ENCODE peak calls at places on chromosomes 3 and 15, in nine cellular contexts. One of them, this sample, is unnamed.

GRCh38 chr3:60555704-60556340 is 695.4 kb downstream of the FHIT start:
- DNase-seq in choroid plexus epithelial cell: peak
- DNase-seq in AG09309: no peak
- DNase-seq in hepatocyte: no peak
- DNase-seq in GM23338: peak
- DNase-seq in fibroblast of mammary gland: peak
- DNase-seq in A549: no peak
- DNase-seq in mammary epithelial cell: peak
- DNase-seq in sigmoid colon: no peak
- DNase-seq in this sample: peak

GRCh38 chr3:39260957-39261356 is 18.9 kb downstream of the CX3CR1 start:
- DNase-seq in choroid plexus epithelial cell: peak
- DNase-seq in AG09309: peak
- DNase-seq in hepatocyte: peak
- DNase-seq in GM23338: peak
- DNase-seq in fibroblast of mammary gland: peak
- DNase-seq in A549: peak
- DNase-seq in mammary epithelial cell: peak
- DNase-seq in sigmoid colon: peak
- DNase-seq in this sample: peak

GRCh38 chr3:174331095-174331802 is 527.9 kb upstream of the NAALADL2 start:
- DNase-seq in choroid plexus epithelial cell: no peak
- DNase-seq in AG09309: no peak
- DNase-seq in hepatocyte: no peak
- DNase-seq in GM23338: no peak
- DNase-seq in fibroblast of mammary gland: no peak
- DNase-seq in A549: no peak
- DNase-seq in mammary epithelial cell: no peak
- DNase-seq in sigmoid colon: no peak
- DNase-seq in this sample: no peak

GRCh38 chr3:160174621-160175020 is 50.6 kb upstream of the C3orf80 start:
- DNase-seq in choroid plexus epithelial cell: no peak
- DNase-seq in AG09309: no peak
- DNase-seq in hepatocyte: no peak
- DNase-seq in GM23338: no peak
- DNase-seq in fibroblast of mammary gland: no peak
- DNase-seq in A549: no peak
- DNase-seq in mammary epithelial cell: no peak
- DNase-seq in sigmoid colon: no peak
- DNase-seq in this sample: no peak

GRCh38 chr3:138256022-138256421 is 68.9 kb downstream of the ARMC8 start:
- DNase-seq in choroid plexus epithelial cell: peak
- DNase-seq in AG09309: no peak
- DNase-seq in hepatocyte: no peak
- DNase-seq in GM23338: no peak
- DNase-seq in fibroblast of mammary gland: no peak
- DNase-seq in A549: no peak
- DNase-seq in mammary epithelial cell: no peak
- DNase-seq in sigmoid colon: no peak
- DNase-seq in this sample: no peak

GRCh38 chr15:42707068-42707467 is 29.9 kb downstream of the CDAN1 start:
- DNase-seq in choroid plexus epithelial cell: peak
- DNase-seq in AG09309: no peak
- DNase-seq in hepatocyte: no peak
- DNase-seq in GM23338: no peak
- DNase-seq in fibroblast of mammary gland: peak
- DNase-seq in A549: peak
- DNase-seq in mammary epithelial cell: peak
- DNase-seq in sigmoid colon: no peak
- DNase-seq in this sample: no peak

GRCh38 chr3:37402351-37402750 is 228.0 kb upstream of the LRRFIP2 start:
- DNase-seq in choroid plexus epithelial cell: peak
- DNase-seq in AG09309: no peak
- DNase-seq in hepatocyte: no peak
- DNase-seq in GM23338: no peak
- DNase-seq in fibroblast of mammary gland: peak
- DNase-seq in A549: no peak
- DNase-seq in mammary epithelial cell: no peak
- DNase-seq in sigmoid colon: no peak
- DNase-seq in this sample: no peak

GRCh38 chr3:120348065-120348980 is 831 bp downstream of the LRRC58 start:
- DNase-seq in choroid plexus epithelial cell: peak
- DNase-seq in AG09309: no peak
- DNase-seq in hepatocyte: peak
- DNase-seq in GM23338: peak
- DNase-seq in fibroblast of mammary gland: peak
- DNase-seq in A549: no peak
- DNase-seq in mammary epithelial cell: peak
- DNase-seq in sigmoid colon: no peak
- DNase-seq in this sample: no peak

GRCh38 chr3:36701903-36702374 is 62.4 kb downstream of the DCLK3 start:
- DNase-seq in choroid plexus epithelial cell: peak
- DNase-seq in AG09309: peak
- DNase-seq in hepatocyte: no peak
- DNase-seq in GM23338: no peak
- DNase-seq in fibroblast of mammary gland: peak
- DNase-seq in A549: peak
- DNase-seq in mammary epithelial cell: peak
- DNase-seq in sigmoid colon: no peak
- DNase-seq in this sample: no peak

GRCh38 chr3:106119691-106120090 is 250.9 kb upstream of the CBLB start:
- DNase-seq in choroid plexus epithelial cell: peak
- DNase-seq in AG09309: no peak
- DNase-seq in hepatocyte: no peak
- DNase-seq in GM23338: peak
- DNase-seq in fibroblast of mammary gland: peak
- DNase-seq in A549: peak
- DNase-seq in mammary epithelial cell: peak
- DNase-seq in sigmoid colon: no peak
- DNase-seq in this sample: no peak

GRCh38 chr15:40080104-40080503 is 28.6 kb downstream of the BMF start:
- DNase-seq in choroid plexus epithelial cell: no peak
- DNase-seq in AG09309: no peak
- DNase-seq in hepatocyte: no peak
- DNase-seq in GM23338: no peak
- DNase-seq in fibroblast of mammary gland: no peak
- DNase-seq in A549: no peak
- DNase-seq in mammary epithelial cell: no peak
- DNase-seq in sigmoid colon: no peak
- DNase-seq in this sample: no peak

GRCh38 chr15:40080847-40081246 is 27.8 kb downstream of the BMF start:
- DNase-seq in choroid plexus epithelial cell: no peak
- DNase-seq in AG09309: no peak
- DNase-seq in hepatocyte: no peak
- DNase-seq in GM23338: no peak
- DNase-seq in fibroblast of mammary gland: no peak
- DNase-seq in A549: no peak
- DNase-seq in mammary epithelial cell: no peak
- DNase-seq in sigmoid colon: no peak
- DNase-seq in this sample: no peak

GRCh38 chr15:40083756-40084101 is 24.9 kb downstream of the BMF start:
- DNase-seq in choroid plexus epithelial cell: peak
- DNase-seq in AG09309: no peak
- DNase-seq in hepatocyte: no peak
- DNase-seq in GM23338: no peak
- DNase-seq in fibroblast of mammary gland: no peak
- DNase-seq in A549: no peak
- DNase-seq in mammary epithelial cell: no peak
- DNase-seq in sigmoid colon: no peak
- DNase-seq in this sample: no peak

GRCh38 chr15:40082195-40082868 is 26.3 kb downstream of the BMF start:
- DNase-seq in choroid plexus epithelial cell: no peak
- DNase-seq in AG09309: no peak
- DNase-seq in hepatocyte: no peak
- DNase-seq in GM23338: no peak
- DNase-seq in fibroblast of mammary gland: no peak
- DNase-seq in A549: no peak
- DNase-seq in mammary epithelial cell: no peak
- DNase-seq in sigmoid colon: no peak
- DNase-seq in this sample: no peak

DNA sequence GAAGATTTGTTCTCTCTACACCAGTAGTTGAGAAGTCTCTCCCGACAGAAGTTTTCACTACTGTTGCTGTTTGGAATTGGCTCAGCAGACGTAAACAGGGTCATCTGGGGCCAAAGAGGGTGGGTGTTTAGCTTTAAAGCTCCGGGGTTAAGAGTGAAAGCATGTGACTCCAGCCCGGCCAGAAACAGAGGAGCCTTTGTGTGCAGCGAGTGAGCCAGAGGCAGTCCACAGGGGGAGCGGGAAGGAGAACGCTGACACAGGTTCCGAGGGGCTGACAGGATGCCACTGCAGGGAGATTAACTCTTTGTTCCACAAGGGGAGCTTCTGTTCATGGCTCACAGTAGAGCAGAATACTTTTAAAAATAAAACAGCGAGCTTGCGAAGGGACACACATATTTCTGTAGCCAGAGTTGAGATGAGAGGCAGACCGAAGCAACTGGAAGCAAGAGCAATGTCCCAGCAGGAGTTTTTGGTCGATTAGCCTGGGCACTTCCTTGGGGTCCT is 26.9 kb downstream of the BMF start:
- DNase-seq in choroid plexus epithelial cell: peak
- DNase-seq in AG09309: no peak
- DNase-seq in hepatocyte: peak
- DNase-seq in GM23338: peak
- DNase-seq in fibroblast of mammary gland: peak
- DNase-seq in A549: peak
- DNase-seq in mammary epithelial cell: peak
- DNase-seq in sigmoid colon: peak
- DNase-seq in this sample: no peak
- TF ChIP-seq CTCF in choroid plexus epithelial cell: peak
- TF ChIP-seq CTCF in AG09309: no peak
- TF ChIP-seq CTCF in hepatocyte: no peak
- TF ChIP-seq CTCF in GM23338: no peak
- TF ChIP-seq CTCF in fibroblast of mammary gland: no peak
- TF ChIP-seq CTCF in A549: no peak
- TF ChIP-seq CTCF in mammary epithelial cell: no peak
- TF ChIP-seq CTCF in sigmoid colon: no peak
- TF ChIP-seq CTCF in this sample: peak

DNA sequence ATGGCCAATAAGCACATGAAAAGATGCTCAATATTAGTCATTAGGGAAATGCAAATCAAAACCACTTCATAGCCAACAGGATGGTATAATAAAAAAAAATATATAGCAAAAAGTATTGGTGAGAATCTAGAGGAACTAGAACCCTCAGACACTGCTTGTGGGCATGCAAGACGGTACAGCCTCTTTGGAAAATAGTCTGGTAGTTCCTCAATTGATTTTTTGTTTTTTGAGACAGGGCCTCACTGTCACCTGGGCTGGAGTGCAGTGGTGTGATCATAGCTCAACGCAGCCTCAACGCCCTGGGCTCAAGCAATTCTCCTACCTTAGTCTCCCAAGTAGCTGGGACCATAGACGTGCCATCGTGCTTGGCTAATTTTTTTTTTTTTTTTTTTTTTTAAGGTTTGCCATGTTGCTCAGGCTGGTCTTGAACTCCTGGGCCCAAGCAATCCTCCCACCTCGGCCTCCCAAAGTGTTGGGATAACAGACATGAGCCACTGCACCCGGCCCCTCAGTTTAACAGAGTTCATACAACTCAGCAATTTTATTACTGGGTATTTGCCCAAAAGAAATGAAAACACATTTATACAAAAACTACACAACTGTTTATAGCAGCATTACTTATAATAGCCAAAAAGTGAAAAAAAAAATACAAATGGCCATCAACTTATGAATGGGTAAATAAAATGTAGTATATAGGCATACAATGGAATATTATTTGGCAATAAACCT is 5.1 kb downstream of the PRC1 start:
- DNase-seq in choroid plexus epithelial cell: no peak
- DNase-seq in AG09309: no peak
- DNase-seq in hepatocyte: no peak
- DNase-seq in GM23338: no peak
- DNase-seq in fibroblast of mammary gland: no peak
- DNase-seq in A549: no peak
- DNase-seq in mammary epithelial cell: no peak
- DNase-seq in sigmoid colon: no peak
- DNase-seq in this sample: no peak
- H3K4me3 ChIP-seq in choroid plexus epithelial cell: no peak
- H3K4me3 ChIP-seq in AG09309: no peak
- H3K4me3 ChIP-seq in hepatocyte: no peak
- H3K4me3 ChIP-seq in GM23338: no peak
- H3K4me3 ChIP-seq in fibroblast of mammary gland: no peak
- H3K4me3 ChIP-seq in A549: no peak
- H3K4me3 ChIP-seq in mammary epithelial cell: no peak
- H3K4me3 ChIP-seq in sigmoid colon: no peak
- H3K4me3 ChIP-seq in this sample: no peak

DNA sequence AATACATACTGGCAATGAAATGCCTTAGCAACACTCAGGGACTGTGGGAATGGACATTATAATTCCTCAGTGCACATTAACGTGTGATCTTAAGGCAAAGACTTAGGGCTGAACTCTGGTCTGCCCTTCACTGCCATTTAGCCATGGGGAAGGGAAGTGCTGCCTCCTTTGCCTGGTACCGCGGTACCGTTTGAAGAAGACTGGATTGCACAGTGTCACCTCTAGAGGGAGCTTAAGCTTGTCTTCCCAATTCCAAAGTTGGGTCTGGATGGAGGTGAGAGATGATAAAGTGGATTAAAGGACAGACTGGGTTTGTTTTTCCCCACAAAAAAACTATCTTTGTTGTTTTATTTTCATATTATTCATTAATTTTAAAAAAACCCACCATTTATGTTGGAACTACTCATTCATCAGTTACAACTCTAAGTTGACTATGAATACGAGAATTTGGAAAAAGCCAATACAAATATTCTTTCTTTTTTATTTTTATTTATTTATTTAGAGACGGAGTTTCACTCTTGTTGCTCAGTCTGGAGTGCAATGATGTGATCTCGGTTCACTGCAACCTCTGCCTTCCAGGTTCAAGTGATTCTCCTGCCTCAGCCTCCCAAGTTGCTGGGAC is 60.0 kb upstream of the SYN2 start:
- DNase-seq in choroid plexus epithelial cell: peak
- DNase-seq in AG09309: no peak
- DNase-seq in hepatocyte: peak
- DNase-seq in GM23338: peak
- DNase-seq in fibroblast of mammary gland: peak
- DNase-seq in A549: peak
- DNase-seq in mammary epithelial cell: peak
- DNase-seq in sigmoid colon: no peak
- DNase-seq in this sample: no peak
- TF ChIP-seq CTCF in choroid plexus epithelial cell: peak
- TF ChIP-seq CTCF in AG09309: peak
- TF ChIP-seq CTCF in hepatocyte: peak
- TF ChIP-seq CTCF in GM23338: peak
- TF ChIP-seq CTCF in fibroblast of mammary gland: peak
- TF ChIP-seq CTCF in A549: peak
- TF ChIP-seq CTCF in mammary epithelial cell: peak
- TF ChIP-seq CTCF in sigmoid colon: peak
- TF ChIP-seq CTCF in this sample: peak

DNA sequence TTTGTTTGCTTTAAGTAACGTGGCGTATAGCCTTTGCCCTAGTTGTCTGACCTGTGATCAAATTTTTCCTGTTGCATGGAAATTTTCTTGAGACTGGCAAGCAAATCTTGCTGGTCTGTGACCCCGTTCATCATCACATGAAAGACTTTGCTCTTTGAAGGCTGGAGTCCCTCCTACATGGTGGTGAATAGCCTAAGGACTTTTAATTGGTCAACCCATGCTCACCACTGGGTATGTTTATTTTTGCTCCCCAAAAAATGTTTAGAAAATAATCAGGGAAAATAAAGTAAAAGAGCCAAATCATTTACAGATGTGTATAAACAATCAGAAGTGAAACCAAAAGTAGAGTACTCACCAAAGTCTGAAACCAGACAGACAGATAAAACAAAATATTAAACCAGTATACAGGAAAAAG is 1075.3 kb upstream of the ALCAM start:
- DNase-seq in choroid plexus epithelial cell: peak
- DNase-seq in AG09309: no peak
- DNase-seq in hepatocyte: no peak
- DNase-seq in GM23338: no peak
- DNase-seq in fibroblast of mammary gland: peak
- DNase-seq in A549: no peak
- DNase-seq in mammary epithelial cell: no peak
- DNase-seq in sigmoid colon: no peak
- DNase-seq in this sample: no peak
- H3K4me3 ChIP-seq in choroid plexus epithelial cell: peak
- H3K4me3 ChIP-seq in AG09309: no peak
- H3K4me3 ChIP-seq in hepatocyte: no peak
- H3K4me3 ChIP-seq in GM23338: no peak
- H3K4me3 ChIP-seq in fibroblast of mammary gland: peak
- H3K4me3 ChIP-seq in A549: peak
- H3K4me3 ChIP-seq in mammary epithelial cell: peak
- H3K4me3 ChIP-seq in sigmoid colon: no peak
- H3K4me3 ChIP-seq in this sample: no peak

This sample was measured in kidney epithelial cell.